ENCODE peak calls at places on chromosomes 16 and 17, in five cellular contexts. B is trophoblast cell, N is IMR-90, X is H1, A is neuronal stem cell. M is an unnamed sample.

GRCh38 chr17:61805399-61805798 is 57.9 kb downstream of the BRIP1 start:
- DNase-seq in B (peak; percentile 32), N (peak; percentile 74), X (no peak), A (no peak), M (peak; percentile 28)

GRCh38 chr16:22220076-22220453 is 14.0 kb downstream of the EEF2K start:
- DNase-seq in B (no peak), N (peak; percentile 27), X (no peak), A (no peak), M (peak; percentile 61)

GRCh38 chr16:7148606-7149005 is 184.0 kb upstream of the RBFOX1 start:
- DNase-seq in B (no peak), N (no peak), X (no peak), A (no peak), M (no peak)

GRCh38 chr17:35052240-35052608 is 11.3 kb downstream of the RFFL start:
- DNase-seq in B (no peak), N (peak; percentile 77), X (no peak), A (no peak), M (peak; percentile 56)

GRCh38 chr16:26963109-26963508 is 103.6 kb upstream of the C16orf82 start:
- DNase-seq in B (no peak), N (peak; percentile 36), X (peak; percentile 70), A (no peak), M (no peak)

GRCh38 chr17:39678340-39679116 is 9.3 kb downstream of the PGAP3 start:
- DNase-seq in B (no peak), N (no peak), X (no peak), A (no peak), M (no peak)

GRCh38 chr16:35370617-35371016 is 1911.2 kb downstream of the TP53TG3F start:
- DNase-seq in B (no peak), N (no peak), X (no peak), A (no peak), M (no peak)

GRCh38 chr17:81234940-81235821 is 3.7 kb downstream of the TEPSIN start:
- DNase-seq in B (no peak), N (no peak), X (no peak), A (no peak), M (no peak)

GRCh38 chr17:70158180-70158579 is 11.2 kb upstream of the KCNJ2 start:
- DNase-seq in B (no peak), N (no peak), X (no peak), A (no peak), M (no peak)

GRCh38 chr17:28554565-28554964 is 2.1 kb upstream of the UNC119 start:
- DNase-seq in B (no peak), N (no peak), X (no peak), A (no peak), M (no peak)

GRCh38 chr17:41553176-41553575 is 18.7 kb downstream of the KRT9 start:
- DNase-seq in B (no peak), N (peak; percentile 26), X (no peak), A (no peak), M (no peak)

GRCh38 chr17:57097832-57098421 is 12.9 kb downstream of the AKAP1 start:
- DNase-seq in B (no peak), N (peak; percentile 78), X (no peak), A (no peak), M (peak; percentile 51)

GRCh38 chr16:759110-759910 is 1.2 kb upstream of the MSLN start:
- DNase-seq in B (no peak), N (no peak), X (no peak), A (no peak), M (no peak)

GRCh38 chr16:82062645-82063058 is 27.6 kb downstream of the HSD17B2 start:
- DNase-seq in B (no peak), N (peak; percentile 71), X (no peak), A (no peak), M (peak; percentile 95)

GRCh38 chr17:74644419-74644818 is 20.9 kb upstream of the CD300E start:
- DNase-seq in B (no peak), N (no peak), X (no peak), A (no peak), M (no peak)

GRCh38 chr17:74646231-74646630 is 22.7 kb upstream of the CD300E start:
- DNase-seq in B (no peak), N (no peak), X (no peak), A (no peak), M (no peak)

GRCh38 chr17:74643826-74644225 is 20.3 kb upstream of the CD300E start:
- DNase-seq in B (no peak), N (no peak), X (no peak), A (no peak), M (no peak)

GRCh38 chr17:74642995-74643394 is 19.5 kb upstream of the CD300E start:
- DNase-seq in B (no peak), N (no peak), X (no peak), A (no peak), M (no peak)

GRCh38 chr17:74645010-74645409 is 21.5 kb upstream of the CD300E start:
- DNase-seq in B (no peak), N (no peak), X (no peak), A (no peak), M (no peak)
- H2BK5ac ChIP-seq in B (no peak overlapping the region), N (no peak overlapping the region), X (no peak overlapping the region), A (no peak overlapping the region), M (no peak overlapping the region)

DNA sequence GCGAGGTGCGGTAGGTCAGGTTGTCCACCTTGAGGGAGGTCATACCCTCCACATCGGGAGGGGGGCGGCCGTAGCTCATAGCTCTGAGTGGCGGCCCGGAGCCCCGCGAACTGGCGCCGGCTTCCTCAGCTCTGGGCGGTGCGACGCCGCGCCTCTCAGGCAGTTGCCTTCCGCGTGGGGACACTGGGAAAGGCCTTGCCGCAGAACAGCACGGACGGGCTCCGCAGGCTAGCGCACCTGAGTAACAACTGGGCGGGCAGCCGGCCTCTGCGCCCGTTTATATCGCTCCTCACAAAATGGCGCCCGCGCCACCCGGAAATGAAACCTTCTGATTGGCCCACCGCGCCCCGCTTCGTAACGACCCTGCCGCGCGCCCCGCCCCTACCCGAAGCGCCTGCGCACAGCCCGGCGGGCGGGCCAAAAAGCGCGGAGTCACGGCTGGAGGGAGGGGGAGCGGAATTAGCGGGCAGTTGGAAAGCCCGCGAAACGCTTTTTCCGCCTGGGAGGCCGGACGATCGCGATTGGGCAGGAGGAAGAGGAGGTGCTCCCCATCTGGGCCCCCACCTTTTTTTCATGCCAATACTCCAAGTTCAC is at the start of gene SRSF2:
- DNase-seq in B (peak; percentile 97), N (peak; percentile 97), X (peak; percentile 98), A (peak; percentile 99), M (peak; percentile 99)
- H4K91ac ChIP-seq in B (peak within 1 kb of the TSS; percentile 99), N (peak within 1 kb of the TSS; percentile 95), X (peak within 1 kb of the TSS; percentile 99), A (peak within 1 kb of the TSS; percentile 92), M (peak within 1 kb of the TSS; percentile 93)

DNA sequence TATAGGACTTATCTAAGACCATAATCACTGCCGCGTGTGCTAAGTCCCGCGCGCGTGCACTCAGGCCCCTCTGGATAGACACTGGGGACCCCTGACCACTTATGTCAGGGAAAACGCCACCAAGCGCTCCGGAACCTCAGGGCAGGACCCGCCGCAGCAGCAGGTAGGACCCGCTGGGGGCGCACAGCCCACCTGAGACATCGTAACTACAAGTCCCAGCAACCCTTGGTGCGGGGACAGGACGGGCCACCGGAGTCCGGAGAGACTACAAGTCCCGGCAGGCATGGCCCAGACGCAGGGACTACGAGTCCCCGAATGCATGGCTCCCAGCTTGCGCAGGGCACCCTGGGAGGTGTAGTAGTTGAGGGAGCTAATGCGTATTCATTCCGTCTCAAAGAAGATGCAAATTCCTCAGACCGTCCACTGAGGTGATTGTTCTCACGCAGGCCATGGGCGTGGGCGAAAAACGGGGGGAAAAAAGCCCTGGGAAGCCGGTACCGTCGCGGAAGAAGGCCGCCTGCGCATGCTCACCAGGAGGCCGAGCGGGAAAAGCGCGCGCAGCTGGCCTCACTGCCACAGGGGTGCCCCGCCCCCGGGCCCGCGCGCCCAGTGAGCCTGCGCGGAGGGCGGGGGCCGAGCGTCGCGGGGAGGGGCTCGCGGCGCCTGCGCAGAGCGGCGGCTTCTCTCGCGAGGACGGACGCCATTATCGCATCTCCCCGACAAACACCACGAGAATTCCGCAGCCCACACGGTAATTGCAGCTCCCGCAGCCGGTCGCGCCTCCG is at the start of gene BANP:
- DNase-seq in B (peak; percentile 99), N (peak; percentile 98), X (peak; percentile 93), A (peak; percentile 98), M (peak; percentile 98)
- H2BK5ac ChIP-seq in B (peak within 1 kb of the TSS; percentile 98), N (peak within 1 kb of the TSS; percentile 96), X (peak within 1 kb of the TSS; percentile 99), A (peak within 1 kb of the TSS; percentile 71), M (peak within 1 kb of the TSS; percentile 98)

GRCh38 chr17:65184235-65184959 is 47.2 kb downstream of the RGS9 start:
- DNase-seq in B (no peak), N (no peak), X (no peak), A (no peak), M (no peak)

GRCh38 chr17:65183736-65184135 is 46.6 kb downstream of the RGS9 start:
- DNase-seq in B (no peak), N (peak; percentile 70), X (peak; percentile 72), A (peak; percentile 65), M (peak; percentile 40)

GRCh38 chr17:65185060-65185459 is 47.9 kb downstream of the RGS9 start:
- DNase-seq in B (no peak), N (no peak), X (no peak), A (no peak), M (no peak)

GRCh38 chr17:65181237-65182061 is 44.3 kb downstream of the RGS9 start:
- DNase-seq in B (no peak), N (no peak), X (no peak), A (no peak), M (no peak)

DNA sequence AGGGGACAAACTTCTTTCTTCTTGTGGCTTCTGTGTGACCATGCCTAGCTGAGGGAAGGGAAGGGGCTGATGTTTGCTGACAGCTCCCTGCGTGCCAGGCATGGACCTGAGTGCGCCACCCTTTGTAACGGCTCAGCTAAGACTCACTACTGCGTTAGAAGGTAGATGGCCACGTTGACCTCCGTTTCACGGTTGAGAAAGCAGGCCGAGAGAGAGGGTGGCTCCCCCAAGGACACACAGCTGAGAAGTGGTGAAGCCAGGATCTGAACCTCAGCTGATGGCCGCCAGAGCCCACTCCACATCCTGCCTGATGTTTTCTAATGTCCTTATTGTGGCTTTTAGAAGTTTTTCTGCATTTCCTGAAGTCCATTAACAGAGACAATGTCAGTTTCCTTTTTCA is 45.1 kb downstream of the RGS9 start:
- DNase-seq in B (no peak), N (no peak), X (no peak), A (no peak), M (no peak)
- H4K91ac ChIP-seq in B (peak overlapping the region; percentile 20), N (peak overlapping the region; percentile 85), X (peak overlapping the region; percentile 97), A (no peak overlapping the region), M (peak overlapping the region; percentile 88)